ENCODE peak calls at places on chromosome 19, in eight cellular contexts. O is HFF-Myc, E is body of pancreas, A is fibroblast of mammary gland, Z is retina, K is AG04449, Q is NCI-H2081, M is substantia nigra. X is an unnamed sample.

GRCh38 chr19:11375143-11375948 is 880 bp downstream of the SWSAP1 start:
- DNase-seq in E (peak; percentile 54), O (no peak), K (no peak), Q (peak; percentile 68), M (no peak), Z (no peak), A (no peak), X (peak; percentile 83)

GRCh38 chr19:47587295-47587694 is 14.3 kb upstream of the ZNF541 start:
- DNase-seq in Z (no peak), Q (no peak), K (no peak), E (no peak), O (no peak), M (no peak), A (peak; percentile 75), X (no peak)

GRCh38 chr19:57171551-57172081 is 4.3 kb upstream of the DUXA start:
- DNase-seq in Q (no peak), M (no peak), Z (peak; percentile 58), K (no peak), E (peak; percentile 32), O (no peak), A (peak; percentile 17), X (peak; percentile 88)

GRCh38 chr19:44891016-44891882 is at the start of gene TOMM40:
- DNase-seq in E (peak; percentile 100), O (peak; percentile 99), Q (peak; percentile 100), A (no peak), M (no peak), Z (no peak), K (no peak), X (peak; percentile 40)

GRCh38 chr19:10855879-10856522 is 7.8 kb downstream of the C19orf38 start:
- DNase-seq in M (no peak), Q (no peak), O (no peak), E (peak; percentile 34), K (no peak), A (no peak), Z (no peak), X (no peak)

GRCh38 chr19:54937926-54938325 is 9.4 kb downstream of the NLRP7 start:
- DNase-seq in E (no peak), Q (no peak), Z (no peak), O (no peak), K (no peak), M (no peak), A (no peak), X (no peak)

GRCh38 chr19:43997631-43998290 is 5.0 kb upstream of the ZNF230 start:
- DNase-seq in K (no peak), A (peak; percentile 68), E (no peak), O (no peak), Q (no peak), M (no peak), Z (no peak), X (no peak)

GRCh38 chr19:43798546-43799409 is 3.5 kb downstream of the LYPD5 start:
- DNase-seq in O (no peak), Z (peak; percentile 37), M (no peak), A (no peak), K (no peak), E (peak; percentile 41), Q (peak; percentile 73), X (peak; percentile 71)

GRCh38 chr19:5967994-5968430 is 9.9 kb downstream of the RANBP3 start:
- DNase-seq in A (peak; percentile 84), K (no peak), Q (peak; percentile 61), E (peak; percentile 66), M (peak; percentile 59), Z (peak; percentile 65), O (peak; percentile 60), X (peak; percentile 93)

GRCh38 chr19:32265991-32266390 is 79.4 kb upstream of the ZNF507 start:
- DNase-seq in E (no peak), Z (no peak), K (no peak), Q (no peak), O (no peak), A (no peak), M (no peak), X (no peak)

GRCh38 chr19:18438331-18439024 is 545 bp upstream of the ISYNA1 start:
- DNase-seq in O (no peak), E (peak; percentile 56), A (no peak), Z (peak; percentile 81), Q (no peak), K (no peak), M (no peak), X (peak; percentile 76)

GRCh38 chr19:48777720-48778119 is 22.4 kb downstream of the FGF21 start:
- DNase-seq in Z (no peak), K (no peak), A (no peak), O (no peak), E (no peak), M (no peak), Q (no peak), X (no peak)

GRCh38 chr19:15431396-15432017 is 12.7 kb upstream of the AKAP8L start:
- DNase-seq in Z (no peak), E (no peak), A (no peak), M (no peak), K (no peak), O (no peak), Q (no peak), X (no peak)

GRCh38 chr19:48826606-48827020 is 9.7 kb downstream of the HSD17B14 start:
- DNase-seq in E (peak; percentile 63), M (no peak), A (no peak), Z (no peak), O (no peak), K (no peak), Q (no peak), X (no peak)

GRCh38 chr19:15091918-15092753 is 10.1 kb downstream of the OR1I1 start:
- DNase-seq in A (peak; percentile 76), Z (peak; percentile 77), E (peak; percentile 61), M (no peak), K (no peak), O (peak; percentile 62), Q (peak; percentile 54), X (peak; percentile 80)

GRCh38 chr19:49110567-49110966 is 3.6 kb upstream of the LIN7B start:
- DNase-seq in M (no peak), E (no peak), K (peak; percentile 12), Z (no peak), Q (no peak), A (peak; percentile 51), O (no peak), X (no peak)

GRCh38 chr19:35509861-35510625 is 3.4 kb downstream of the DMKN start:
- DNase-seq in A (peak; percentile 32), E (peak; percentile 92), K (no peak), M (peak; percentile 52), O (no peak), Z (peak; percentile 83), Q (peak; percentile 46), X (peak; percentile 96)

GRCh38 chr19:54196514-54196913 is 4.1 kb upstream of the RPS9 start:
- DNase-seq in E (no peak), O (no peak), K (no peak), Q (no peak), M (no peak), Z (no peak), A (no peak), X (no peak)

GRCh38 chr19:56748443-56748842 is 76.9 kb upstream of the ZNF835 start:
- DNase-seq in Z (peak; percentile 69), M (no peak), E (peak; percentile 18), K (no peak), A (peak; percentile 26), O (no peak), Q (no peak), X (peak; percentile 78)

GRCh38 chr19:23365222-23365621 is 30.0 kb downstream of the ZNF91 start:
- DNase-seq in Q (no peak), K (no peak), M (no peak), A (no peak), Z (no peak), O (no peak), E (no peak), X (no peak)

GRCh38 chr19:16118489-16119033 is 6.9 kb downstream of the RAB8A start:
- DNase-seq in E (no peak), K (no peak), M (no peak), O (no peak), Q (no peak), Z (no peak), A (no peak), X (no peak)

GRCh38 chr19:50406156-50406820 is 12.4 kb upstream of the SPIB start:
- DNase-seq in E (no peak), M (no peak), O (no peak), K (no peak), A (no peak), Q (no peak), Z (no peak), X (no peak)

GRCh38 chr19:27971071-27971470 is 1241.9 kb downstream of the UQCRFS1 start:
- DNase-seq in A (no peak), K (no peak), M (no peak), Z (peak; percentile 28), Q (no peak), E (no peak), O (no peak), X (peak; percentile 40)

GRCh38 chr19:1859319-1859718 is 4.1 kb downstream of the KLF16 start:
- DNase-seq in A (no peak), M (no peak), Z (no peak), E (no peak), O (no peak), Q (no peak), K (no peak), X (no peak)

GRCh38 chr19:17947815-17948473 is 15.1 kb downstream of the CCDC124 start:
- DNase-seq in Z (peak; percentile 90), M (peak; percentile 80), Q (peak; percentile 94), A (peak; percentile 83), E (peak; percentile 88), K (no peak), O (peak; percentile 49), X (peak; percentile 99)

GRCh38 chr19:17041994-17042393 is 15.4 kb upstream of the CPAMD8 start:
- DNase-seq in Q (no peak), O (peak; percentile 16), A (peak; percentile 78), Z (peak; percentile 75), M (no peak), E (no peak), K (no peak), X (peak; percentile 46)

GRCh38 chr19:36436531-36436930 is 18.1 kb upstream of the ZFP82 start:
- DNase-seq in E (no peak), A (peak; percentile 27), Z (no peak), M (no peak), O (no peak), K (no peak), Q (no peak), X (peak; percentile 5)

GRCh38 chr19:18346091-18346490 is 5.7 kb downstream of the PGPEP1 start:
- DNase-seq in A (no peak), O (no peak), K (no peak), Z (no peak), E (no peak), M (no peak), Q (peak; percentile 48), X (no peak)

GRCh38 chr19:52646571-52647222 is 8.5 kb upstream of the ZNF83 start:
- DNase-seq in Q (no peak), Z (no peak), E (no peak), O (no peak), M (no peak), A (peak; percentile 10), K (no peak), X (no peak)

GRCh38 chr19:8397291-8397690 is 7.1 kb downstream of the RAB11B start:
- DNase-seq in Z (no peak), O (no peak), A (no peak), M (no peak), K (no peak), E (no peak), Q (no peak), X (peak; percentile 23)

X was measured in left kidney.